ENCODE peak calls at places on chromosomes 2 and 18, in four cellular contexts. X, K, G and Z are unnamed samples.

GRCh38 chr18:10751711-10752110 is 225.9 kb downstream of the NAPG start:
- DNase-seq in G (no peak), X (no peak), K (no peak), Z (no peak)

GRCh38 chr2:145094353-145094752 is 574.4 kb upstream of the ZEB2 start:
- DNase-seq in G (peak), X (no peak), K (no peak), Z (no peak)

GRCh38 chr2:168600970-168601369 is 144.9 kb downstream of the CERS6 start:
- DNase-seq in G (no peak), X (no peak), K (no peak), Z (no peak)

GRCh38 chr2:95158891-95159619 is 593 bp downstream of the ZNF514 start:
- DNase-seq in K (peak), X (no peak), G (peak), Z (peak)

GRCh38 chr2:33214436-33214835 is 262.0 kb upstream of the RASGRP3 start:
- DNase-seq in G (peak), K (no peak), X (no peak), Z (no peak)

GRCh38 chr2:38935568-38936172 is 46.0 kb downstream of the ARHGEF33 start:
- DNase-seq in X (no peak), K (no peak), G (peak), Z (no peak)

GRCh38 chr2:232485757-232486557 is 1.7 kb downstream of the ECEL1 start:
- DNase-seq in X (no peak), G (no peak), K (peak), Z (no peak)

GRCh38 chr2:172021074-172021931 is 21.6 kb downstream of the METAP1D start:
- DNase-seq in X (no peak), K (no peak), G (peak), Z (no peak)

GRCh38 chr2:20822535-20823490 is at the start of gene LDAH:
- DNase-seq in X (peak), K (peak), G (peak), Z (peak)

GRCh38 chr2:96205888-96206287 is 2.7 kb downstream of the STARD7 start:
- DNase-seq in X (no peak), K (no peak), G (peak), Z (no peak)

GRCh38 chr18:77009675-77010074 is 122.9 kb downstream of the MBP start:
- DNase-seq in G (no peak), K (no peak), X (no peak), Z (no peak)

GRCh38 chr18:57440331-57441101 is 5.3 kb downstream of the ONECUT2 start:
- DNase-seq in X (no peak), G (no peak), K (no peak), Z (no peak)

GRCh38 chr2:156319811-156320490 is 12.6 kb downstream of the NR4A2 start:
- DNase-seq in G (peak), K (peak), X (no peak), Z (peak)

GRCh38 chr2:24454258-24454657 is 36.8 kb upstream of the NCOA1 start:
- DNase-seq in X (no peak), G (peak), K (no peak), Z (no peak)

DNA sequence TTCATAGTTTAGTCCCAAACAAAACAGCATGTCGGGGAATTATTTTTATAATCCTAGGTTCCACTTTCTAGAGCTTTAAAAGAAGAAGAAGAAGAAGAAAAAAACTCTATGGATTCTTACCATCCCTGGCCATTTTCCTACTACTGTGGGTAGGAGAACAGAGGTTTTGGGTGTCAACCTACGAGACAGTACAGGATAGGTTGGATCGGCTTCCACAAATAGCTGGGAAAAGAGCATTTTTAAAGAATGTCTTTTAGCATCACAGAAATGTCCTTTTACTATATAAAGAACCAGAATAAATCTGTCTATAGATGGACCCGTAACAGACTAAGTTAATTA is 65.2 kb downstream of the RBMS1 start:
- DNase-seq in X (no peak), G (no peak), K (no peak), Z (no peak)
- H3K27ac ChIP-seq in X (peak), G (peak), K (peak), Z (no peak)

GRCh38 chr2:133447303-133447702 is 121.0 kb downstream of the NCKAP5 start:
- DNase-seq in G (no peak), K (no peak), X (no peak), Z (no peak)

GRCh38 chr2:133438026-133438425 is 130.2 kb downstream of the NCKAP5 start:
- DNase-seq in K (no peak), G (no peak), X (no peak), Z (no peak)

GRCh38 chr2:133444411-133444934 is 123.8 kb downstream of the NCKAP5 start:
- DNase-seq in G (no peak), X (no peak), K (no peak), Z (no peak)

GRCh38 chr2:133439281-133439920 is 128.9 kb downstream of the NCKAP5 start:
- DNase-seq in K (no peak), G (no peak), X (no peak), Z (no peak)

DNA sequence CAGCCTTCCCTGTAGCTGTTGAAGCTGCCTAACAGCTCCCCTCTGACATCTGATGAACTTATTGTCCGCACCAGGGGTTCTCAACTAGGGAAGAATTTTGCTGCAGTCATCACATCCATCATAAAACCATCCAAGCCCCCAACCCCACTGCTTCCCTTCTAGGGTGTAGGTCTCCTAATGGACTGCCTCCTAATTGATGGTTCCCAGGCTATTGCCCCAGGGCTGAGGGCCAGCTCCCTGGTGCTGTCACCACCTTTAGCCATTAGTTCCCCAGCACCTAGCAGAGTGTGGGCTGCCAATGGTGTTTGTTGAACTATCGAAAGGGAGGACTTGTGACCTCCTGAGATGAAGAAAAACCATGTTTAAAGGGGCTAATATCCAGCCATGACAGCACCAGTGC is 125.9 kb downstream of the NCKAP5 start:
- DNase-seq in G (no peak), K (no peak), X (no peak), Z (no peak)
- H3K4me3 ChIP-seq in G (no peak), K (no peak), X (no peak), Z (no peak)

GRCh38 chr2:189012373-189012772 is 38.2 kb downstream of the COL3A1 start:
- DNase-seq in X (no peak), K (no peak), G (no peak), Z (no peak)

GRCh38 chr2:189013047-189013446 is 38.9 kb downstream of the COL3A1 start:
- DNase-seq in G (peak), K (no peak), X (no peak), Z (no peak)

GRCh38 chr2:189014426-189015138 is 40.4 kb downstream of the COL3A1 start:
- DNase-seq in K (no peak), G (peak), X (no peak), Z (no peak)

GRCh38 chr2:189013677-189014380 is 39.7 kb downstream of the COL3A1 start:
- DNase-seq in K (no peak), X (no peak), G (peak), Z (no peak)

DNA sequence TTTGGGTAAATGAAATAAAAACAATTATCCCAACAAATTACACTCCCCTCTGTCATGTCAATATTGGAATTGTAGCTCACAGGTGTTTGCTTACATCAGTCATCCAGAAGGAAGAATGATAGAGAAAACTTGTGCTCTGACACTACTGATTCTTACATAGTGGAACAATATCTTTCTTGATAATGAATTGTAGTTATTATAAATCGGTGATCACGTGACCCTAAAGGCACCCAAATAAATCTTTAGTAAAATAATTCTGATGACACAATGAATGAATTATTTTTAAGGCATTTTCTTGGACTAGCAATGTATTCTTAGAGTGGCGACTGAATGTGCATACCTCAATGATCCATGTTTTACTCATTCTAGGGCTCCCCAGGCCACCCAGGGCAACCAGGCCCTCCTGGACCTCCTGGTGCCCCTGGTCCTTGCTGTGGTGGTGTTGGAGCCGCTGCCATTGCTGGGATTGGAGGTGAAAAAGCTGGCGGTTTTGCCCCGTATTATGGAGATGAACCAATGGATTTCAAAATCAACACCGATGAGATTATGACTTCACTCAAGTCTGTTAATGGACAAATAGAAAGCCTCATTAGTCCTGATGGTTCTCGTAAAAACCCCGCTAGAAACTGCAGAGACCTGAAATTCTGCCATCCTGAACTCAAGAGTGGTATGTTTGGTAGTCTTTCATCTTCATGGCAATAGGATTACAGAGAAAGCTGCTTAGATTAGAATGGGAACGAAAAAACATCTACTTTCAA is 34.6 kb downstream of the COL3A1 start:
- DNase-seq in G (no peak), X (no peak), K (no peak), Z (no peak)
- H3K27ac ChIP-seq in G (peak), X (peak), K (no peak), Z (no peak)

DNA sequence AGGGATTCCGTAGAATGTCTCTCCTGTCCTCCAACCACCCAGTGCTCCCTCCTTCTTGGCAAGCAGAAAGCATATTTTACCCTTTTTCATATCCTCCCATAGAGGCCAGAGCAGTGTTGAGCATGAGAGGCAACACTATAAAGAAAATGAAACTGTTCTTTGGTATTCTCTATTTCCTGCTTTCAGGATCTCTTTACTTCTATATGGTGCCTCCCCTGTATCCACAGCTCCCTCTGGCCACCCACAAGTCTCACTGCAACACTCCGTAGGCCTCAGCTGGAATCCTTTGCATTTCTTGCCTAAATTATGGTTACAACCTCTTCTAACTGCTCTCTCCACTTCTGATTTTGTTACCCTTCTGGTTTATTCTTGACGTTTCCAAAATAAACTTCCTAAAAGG is 74.9 kb upstream of the C2orf15 start:
- DNase-seq in K (no peak), X (no peak), G (peak), Z (no peak)
- H3K4me3 ChIP-seq in K (no peak), X (no peak), G (no peak), Z (no peak)

GRCh38 chr18:7749001-7749391 is 181.9 kb downstream of the PTPRM start:
- DNase-seq in K (no peak), G (no peak), X (no peak), Z (no peak)
- H3K27ac ChIP-seq in K (no peak), G (no peak), X (no peak), Z (no peak)

GRCh38 chr2:29490037-29490436 is 374.8 kb downstream of the CLIP4 start:
- DNase-seq in K (no peak), G (no peak), X (no peak), Z (no peak)
- H3K4me3 ChIP-seq in K (no peak), G (no peak), X (no peak), Z (no peak)

GRCh38 chr2:169683054-169683424 is 11.2 kb downstream of the CFAP210 start:
- DNase-seq in K (no peak), X (no peak), G (no peak), Z (no peak)
- H3K27ac ChIP-seq in K (no peak), X (no peak), G (no peak), Z (no peak)

DNA sequence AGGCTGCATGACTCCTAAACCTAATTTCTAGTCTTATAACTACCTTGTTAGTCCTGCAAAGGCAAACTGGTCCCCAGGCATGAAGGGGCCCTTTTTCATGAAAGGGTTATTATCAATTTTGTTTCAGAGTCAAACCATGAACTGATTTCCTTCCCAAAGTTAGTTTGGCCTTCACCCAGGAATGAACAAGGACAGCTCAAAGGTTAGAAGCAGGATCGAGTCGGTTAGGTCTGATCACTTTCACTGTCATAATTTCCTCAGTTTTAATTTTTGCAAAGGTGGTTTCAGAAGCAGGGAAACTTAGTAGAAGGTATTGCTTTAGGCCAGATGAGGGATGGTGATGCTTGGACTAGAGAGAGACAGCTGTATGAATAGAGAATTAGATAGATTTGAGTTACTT is 8.7 kb upstream of the ALS2 start:
- DNase-seq in X (no peak), G (no peak), K (no peak), Z (no peak)
- H3K4me3 ChIP-seq in X (no peak), G (no peak), K (no peak), Z (no peak)

GRCh38 chr18:62045316-62045715 is 141.5 kb downstream of the PIGN start:
- DNase-seq in X (no peak), K (no peak), G (no peak), Z (no peak)
- H3K27ac ChIP-seq in X (no peak), K (no peak), G (no peak), Z (no peak)

GRCh38 chr2:224894356-224894755 is 147.9 kb downstream of the DOCK10 start:
- DNase-seq in G (no peak), X (no peak), K (no peak), Z (no peak)
- H3K4me3 ChIP-seq in G (no peak), X (no peak), K (no peak), Z (no peak)